ENCODE peak calls at places on chromosomes 12 and 14, in five cellular contexts. One of them, this sample, is unnamed.
A peak's percentile ranks its signal among the peaks of the same experiment; 100 is the strongest.

GRCh38 chr14:22422238-22422637 is 166.8 kb downstream of the DAD1 start:
- DNase-seq in DMS153: no peak
- DNase-seq in PC-9: no peak
- DNase-seq in NCI-H2029: no peak
- DNase-seq in testis: no peak
- DNase-seq in this sample: no peak

GRCh38 chr12:2156333-2156732 is 103.5 kb downstream of the CACNA1C start:
- DNase-seq in DMS153: no peak
- DNase-seq in PC-9: no peak
- DNase-seq in NCI-H2029: no peak
- DNase-seq in testis: no peak
- DNase-seq in this sample: no peak

GRCh38 chr12:47219243-47219642 is 139.5 kb upstream of the AMIGO2 start:
- DNase-seq in DMS153: no peak
- DNase-seq in PC-9: no peak
- DNase-seq in NCI-H2029: no peak
- DNase-seq in testis: no peak
- DNase-seq in this sample: no peak

GRCh38 chr14:34792593-34792992 is 78.2 kb upstream of the CFL2 start:
- DNase-seq in DMS153: no peak
- DNase-seq in PC-9: no peak
- DNase-seq in NCI-H2029: no peak
- DNase-seq in testis: no peak
- DNase-seq in this sample: no peak

GRCh38 chr12:39764944-39765560 is 145.4 kb upstream of the ABCD2 start:
- DNase-seq in DMS153: peak; percentile 36
- DNase-seq in PC-9: no peak
- DNase-seq in NCI-H2029: no peak
- DNase-seq in testis: no peak
- DNase-seq in this sample: no peak

GRCh38 chr12:20528208-20528607 is 159.9 kb downstream of the PDE3A start:
- DNase-seq in DMS153: no peak
- DNase-seq in PC-9: no peak
- DNase-seq in NCI-H2029: no peak
- DNase-seq in testis: no peak
- DNase-seq in this sample: no peak

GRCh38 chr14:24839617-24840203 is 205.7 kb upstream of the GZMB start:
- DNase-seq in DMS153: no peak
- DNase-seq in PC-9: no peak
- DNase-seq in NCI-H2029: peak; percentile 86
- DNase-seq in testis: no peak
- DNase-seq in this sample: no peak

GRCh38 chr14:104383088-104383805 is 196.3 kb upstream of the C14orf180 start:
- DNase-seq in DMS153: no peak
- DNase-seq in PC-9: no peak
- DNase-seq in NCI-H2029: no peak
- DNase-seq in testis: no peak
- DNase-seq in this sample: no peak

GRCh38 chr12:115407036-115407435 is 723.1 kb upstream of the TBX3 start:
- DNase-seq in DMS153: peak; percentile 66
- DNase-seq in PC-9: no peak
- DNase-seq in NCI-H2029: peak; percentile 76
- DNase-seq in testis: no peak
- DNase-seq in this sample: no peak

GRCh38 chr12:67482751-67483661 is 165.5 kb upstream of the DYRK2 start:
- DNase-seq in DMS153: peak; percentile 80
- DNase-seq in PC-9: peak; percentile 55
- DNase-seq in NCI-H2029: peak; percentile 49
- DNase-seq in testis: peak; percentile 62
- DNase-seq in this sample: no peak

GRCh38 chr14:78975734-78976133 is 805.6 kb downstream of the NRXN3 start:
- DNase-seq in DMS153: no peak
- DNase-seq in PC-9: no peak
- DNase-seq in NCI-H2029: no peak
- DNase-seq in testis: no peak
- DNase-seq in this sample: no peak

GRCh38 chr14:85399196-85399595 is 130.7 kb upstream of the FLRT2 start:
- DNase-seq in DMS153: no peak
- DNase-seq in PC-9: no peak
- DNase-seq in NCI-H2029: no peak
- DNase-seq in testis: no peak
- DNase-seq in this sample: no peak

GRCh38 chr12:1830401-1830845 is 10.1 kb downstream of the LRTM2 start:
- DNase-seq in DMS153: no peak
- DNase-seq in PC-9: no peak
- DNase-seq in NCI-H2029: no peak
- DNase-seq in testis: no peak
- DNase-seq in this sample: no peak

GRCh38 chr12:48107252-48107613 is 1.4 kb upstream of the SENP1 start:
- DNase-seq in DMS153: no peak
- DNase-seq in PC-9: no peak
- DNase-seq in NCI-H2029: no peak
- DNase-seq in testis: no peak
- DNase-seq in this sample: no peak

GRCh38 chr12:4909734-4910501 is at the start of gene KCNA1:
- DNase-seq in DMS153: peak; percentile 53
- DNase-seq in PC-9: no peak
- DNase-seq in NCI-H2029: peak; percentile 23
- DNase-seq in testis: no peak
- DNase-seq in this sample: no peak

GRCh38 chr14:32252030-32252670 is 49.1 kb upstream of the RNU6-8 start:
- DNase-seq in DMS153: peak; percentile 15
- DNase-seq in PC-9: peak; percentile 31
- DNase-seq in NCI-H2029: peak; percentile 96
- DNase-seq in testis: peak; percentile 76
- DNase-seq in this sample: peak; percentile 68

GRCh38 chr12:113072136-113072535 is 15.6 kb downstream of the DTX1 start:
- DNase-seq in DMS153: peak; percentile 39
- DNase-seq in PC-9: no peak
- DNase-seq in NCI-H2029: peak; percentile 23
- DNase-seq in testis: peak; percentile 30
- DNase-seq in this sample: no peak

GRCh38 chr14:68694516-68695235 is 98.2 kb downstream of the ZFP36L1 start:
- DNase-seq in DMS153: no peak
- DNase-seq in PC-9: peak; percentile 31
- DNase-seq in NCI-H2029: no peak
- DNase-seq in testis: no peak
- DNase-seq in this sample: no peak

GRCh38 chr14:68191567-68192321 is 372.2 kb downstream of the RAD51B start:
- DNase-seq in DMS153: peak; percentile 86
- DNase-seq in PC-9: no peak
- DNase-seq in NCI-H2029: no peak
- DNase-seq in testis: no peak
- DNase-seq in this sample: no peak

GRCh38 chr12:49201595-49202295 is 12.9 kb upstream of the TUBA1A start:
- DNase-seq in DMS153: peak; percentile 96
- DNase-seq in PC-9: peak; percentile 64
- DNase-seq in NCI-H2029: peak; percentile 95
- DNase-seq in testis: no peak
- DNase-seq in this sample: peak; percentile 57

GRCh38 chr12:89040146-89040964 is 311.9 kb downstream of the DUSP6 start:
- DNase-seq in DMS153: peak; percentile 52
- DNase-seq in PC-9: no peak
- DNase-seq in NCI-H2029: no peak
- DNase-seq in testis: no peak
- DNase-seq in this sample: no peak

GRCh38 chr12:23204933-23205778 is 580.2 kb downstream of the ETNK1 start:
- DNase-seq in DMS153: peak; percentile 40
- DNase-seq in PC-9: no peak
- DNase-seq in NCI-H2029: peak; percentile 31
- DNase-seq in testis: peak; percentile 36
- DNase-seq in this sample: no peak

GRCh38 chr14:72605921-72606220 is 288.0 kb downstream of the DPF3 start:
- DNase-seq in DMS153: no peak
- DNase-seq in PC-9: no peak
- DNase-seq in NCI-H2029: no peak
- DNase-seq in testis: no peak
- DNase-seq in this sample: peak; percentile 13

GRCh38 chr12:761276-761675 is 8.9 kb downstream of the WNK1 start:
- DNase-seq in DMS153: no peak
- DNase-seq in PC-9: no peak
- DNase-seq in NCI-H2029: no peak
- DNase-seq in testis: no peak
- DNase-seq in this sample: no peak

GRCh38 chr14:55847766-55848165 is 267.8 kb downstream of the KTN1 start:
- DNase-seq in DMS153: no peak
- DNase-seq in PC-9: no peak
- DNase-seq in NCI-H2029: no peak
- DNase-seq in testis: no peak
- DNase-seq in this sample: no peak